ENCODE peak calls at places on chromosomes 1 and 21, in ten cellular contexts. One of them, this sample, is unnamed.

GRCh38 chr1:30611741-30612309 is 111.6 kb downstream of the MATN1 start:
- DNase-seq in activated T-helper 1 cell treated with anti-CD3 and anti-CD28 coated beads, Interleukin-2, amount 50 U/mL, for 16 hours: no peak
- DNase-seq in RKO: no peak
- DNase-seq in left kidney: peak; percentile 55
- DNase-seq in T-cell: no peak
- DNase-seq in stimulated activated CD4-positive, alpha-beta T cell treated with anti-CD3 and anti-CD28 coated beads, Interleukin-1b, Interleukin-23, amount 100 ng/mL, for 1 hour: no peak
- DNase-seq in HEK293T: no peak
- DNase-seq in stimulated activated naive CD8-positive, alpha-beta T cell treated with anti-CD3 and anti-CD28 coated beads, Interleukin-15, Interleukin-2, amounts not matched to agents 100 U/mL and 50 U/mL, for 24 hours: no peak
- DNase-seq in HS-5: no peak
- DNase-seq in GM12865: no peak
- DNase-seq in this sample: no peak

GRCh38 chr1:6408023-6408422 is 11.7 kb downstream of the HES2 start:
- DNase-seq in activated T-helper 1 cell treated with anti-CD3 and anti-CD28 coated beads, Interleukin-2, amount 50 U/mL, for 16 hours: no peak
- DNase-seq in RKO: peak; percentile 26
- DNase-seq in left kidney: no peak
- DNase-seq in T-cell: no peak
- DNase-seq in stimulated activated CD4-positive, alpha-beta T cell treated with anti-CD3 and anti-CD28 coated beads, Interleukin-1b, Interleukin-23, amount 100 ng/mL, for 1 hour: no peak
- DNase-seq in HEK293T: no peak
- DNase-seq in stimulated activated naive CD8-positive, alpha-beta T cell treated with anti-CD3 and anti-CD28 coated beads, Interleukin-15, Interleukin-2, amounts not matched to agents 100 U/mL and 50 U/mL, for 24 hours: no peak
- DNase-seq in HS-5: no peak
- DNase-seq in GM12865: no peak
- DNase-seq in this sample: no peak

GRCh38 chr1:6223617-6224016 is 12.1 kb downstream of the ICMT start:
- DNase-seq in activated T-helper 1 cell treated with anti-CD3 and anti-CD28 coated beads, Interleukin-2, amount 50 U/mL, for 16 hours: no peak
- DNase-seq in RKO: no peak
- DNase-seq in left kidney: no peak
- DNase-seq in T-cell: no peak
- DNase-seq in stimulated activated CD4-positive, alpha-beta T cell treated with anti-CD3 and anti-CD28 coated beads, Interleukin-1b, Interleukin-23, amount 100 ng/mL, for 1 hour: no peak
- DNase-seq in HEK293T: no peak
- DNase-seq in stimulated activated naive CD8-positive, alpha-beta T cell treated with anti-CD3 and anti-CD28 coated beads, Interleukin-15, Interleukin-2, amounts not matched to agents 100 U/mL and 50 U/mL, for 24 hours: no peak
- DNase-seq in HS-5: no peak
- DNase-seq in GM12865: no peak
- DNase-seq in this sample: no peak

GRCh38 chr1:213683529-213683928 is 304.2 kb upstream of the PROX1 start:
- DNase-seq in activated T-helper 1 cell treated with anti-CD3 and anti-CD28 coated beads, Interleukin-2, amount 50 U/mL, for 16 hours: no peak
- DNase-seq in RKO: no peak
- DNase-seq in left kidney: no peak
- DNase-seq in T-cell: no peak
- DNase-seq in stimulated activated CD4-positive, alpha-beta T cell treated with anti-CD3 and anti-CD28 coated beads, Interleukin-1b, Interleukin-23, amount 100 ng/mL, for 1 hour: no peak
- DNase-seq in HEK293T: no peak
- DNase-seq in stimulated activated naive CD8-positive, alpha-beta T cell treated with anti-CD3 and anti-CD28 coated beads, Interleukin-15, Interleukin-2, amounts not matched to agents 100 U/mL and 50 U/mL, for 24 hours: no peak
- DNase-seq in HS-5: no peak
- DNase-seq in GM12865: no peak
- DNase-seq in this sample: no peak

GRCh38 chr1:221908573-221908972 is 166.7 kb upstream of the DUSP10 start:
- DNase-seq in activated T-helper 1 cell treated with anti-CD3 and anti-CD28 coated beads, Interleukin-2, amount 50 U/mL, for 16 hours: no peak
- DNase-seq in RKO: no peak
- DNase-seq in left kidney: no peak
- DNase-seq in T-cell: no peak
- DNase-seq in stimulated activated CD4-positive, alpha-beta T cell treated with anti-CD3 and anti-CD28 coated beads, Interleukin-1b, Interleukin-23, amount 100 ng/mL, for 1 hour: no peak
- DNase-seq in HEK293T: no peak
- DNase-seq in stimulated activated naive CD8-positive, alpha-beta T cell treated with anti-CD3 and anti-CD28 coated beads, Interleukin-15, Interleukin-2, amounts not matched to agents 100 U/mL and 50 U/mL, for 24 hours: no peak
- DNase-seq in HS-5: no peak
- DNase-seq in GM12865: no peak
- DNase-seq in this sample: no peak

GRCh38 chr1:17629460-17629859 is 90.0 kb downstream of the ARHGEF10L start:
- DNase-seq in activated T-helper 1 cell treated with anti-CD3 and anti-CD28 coated beads, Interleukin-2, amount 50 U/mL, for 16 hours: no peak
- DNase-seq in RKO: no peak
- DNase-seq in left kidney: no peak
- DNase-seq in T-cell: no peak
- DNase-seq in stimulated activated CD4-positive, alpha-beta T cell treated with anti-CD3 and anti-CD28 coated beads, Interleukin-1b, Interleukin-23, amount 100 ng/mL, for 1 hour: no peak
- DNase-seq in HEK293T: peak; percentile 51
- DNase-seq in stimulated activated naive CD8-positive, alpha-beta T cell treated with anti-CD3 and anti-CD28 coated beads, Interleukin-15, Interleukin-2, amounts not matched to agents 100 U/mL and 50 U/mL, for 24 hours: no peak
- DNase-seq in HS-5: no peak
- DNase-seq in GM12865: no peak
- DNase-seq in this sample: no peak

GRCh38 chr21:39087238-39087975 is 95.8 kb downstream of the PSMG1 start:
- DNase-seq in activated T-helper 1 cell treated with anti-CD3 and anti-CD28 coated beads, Interleukin-2, amount 50 U/mL, for 16 hours: no peak
- DNase-seq in RKO: no peak
- DNase-seq in left kidney: peak; percentile 47
- DNase-seq in T-cell: no peak
- DNase-seq in stimulated activated CD4-positive, alpha-beta T cell treated with anti-CD3 and anti-CD28 coated beads, Interleukin-1b, Interleukin-23, amount 100 ng/mL, for 1 hour: no peak
- DNase-seq in HEK293T: no peak
- DNase-seq in stimulated activated naive CD8-positive, alpha-beta T cell treated with anti-CD3 and anti-CD28 coated beads, Interleukin-15, Interleukin-2, amounts not matched to agents 100 U/mL and 50 U/mL, for 24 hours: no peak
- DNase-seq in HS-5: no peak
- DNase-seq in GM12865: no peak
- DNase-seq in this sample: no peak

GRCh38 chr1:187759934-187760333 is 931.2 kb downstream of the PLA2G4A start:
- DNase-seq in activated T-helper 1 cell treated with anti-CD3 and anti-CD28 coated beads, Interleukin-2, amount 50 U/mL, for 16 hours: no peak
- DNase-seq in RKO: no peak
- DNase-seq in left kidney: no peak
- DNase-seq in T-cell: no peak
- DNase-seq in stimulated activated CD4-positive, alpha-beta T cell treated with anti-CD3 and anti-CD28 coated beads, Interleukin-1b, Interleukin-23, amount 100 ng/mL, for 1 hour: no peak
- DNase-seq in HEK293T: no peak
- DNase-seq in stimulated activated naive CD8-positive, alpha-beta T cell treated with anti-CD3 and anti-CD28 coated beads, Interleukin-15, Interleukin-2, amounts not matched to agents 100 U/mL and 50 U/mL, for 24 hours: no peak
- DNase-seq in HS-5: no peak
- DNase-seq in GM12865: no peak
- DNase-seq in this sample: no peak

GRCh38 chr1:196599324-196599723 is 8.9 kb downstream of the KCNT2 start:
- DNase-seq in activated T-helper 1 cell treated with anti-CD3 and anti-CD28 coated beads, Interleukin-2, amount 50 U/mL, for 16 hours: no peak
- DNase-seq in RKO: no peak
- DNase-seq in left kidney: no peak
- DNase-seq in T-cell: no peak
- DNase-seq in stimulated activated CD4-positive, alpha-beta T cell treated with anti-CD3 and anti-CD28 coated beads, Interleukin-1b, Interleukin-23, amount 100 ng/mL, for 1 hour: no peak
- DNase-seq in HEK293T: no peak
- DNase-seq in stimulated activated naive CD8-positive, alpha-beta T cell treated with anti-CD3 and anti-CD28 coated beads, Interleukin-15, Interleukin-2, amounts not matched to agents 100 U/mL and 50 U/mL, for 24 hours: no peak
- DNase-seq in HS-5: no peak
- DNase-seq in GM12865: no peak
- DNase-seq in this sample: no peak

GRCh38 chr1:243268751-243269460 is 13.1 kb downstream of the SDCCAG8 start:
- DNase-seq in activated T-helper 1 cell treated with anti-CD3 and anti-CD28 coated beads, Interleukin-2, amount 50 U/mL, for 16 hours: no peak
- DNase-seq in RKO: no peak
- DNase-seq in left kidney: no peak
- DNase-seq in T-cell: no peak
- DNase-seq in stimulated activated CD4-positive, alpha-beta T cell treated with anti-CD3 and anti-CD28 coated beads, Interleukin-1b, Interleukin-23, amount 100 ng/mL, for 1 hour: no peak
- DNase-seq in HEK293T: no peak
- DNase-seq in stimulated activated naive CD8-positive, alpha-beta T cell treated with anti-CD3 and anti-CD28 coated beads, Interleukin-15, Interleukin-2, amounts not matched to agents 100 U/mL and 50 U/mL, for 24 hours: no peak
- DNase-seq in HS-5: no peak
- DNase-seq in GM12865: no peak
- DNase-seq in this sample: no peak

GRCh38 chr21:45421071-45421845 is 16.3 kb downstream of the COL18A1 start:
- DNase-seq in activated T-helper 1 cell treated with anti-CD3 and anti-CD28 coated beads, Interleukin-2, amount 50 U/mL, for 16 hours: no peak
- DNase-seq in RKO: no peak
- DNase-seq in left kidney: peak; percentile 76
- DNase-seq in T-cell: no peak
- DNase-seq in stimulated activated CD4-positive, alpha-beta T cell treated with anti-CD3 and anti-CD28 coated beads, Interleukin-1b, Interleukin-23, amount 100 ng/mL, for 1 hour: no peak
- DNase-seq in HEK293T: no peak
- DNase-seq in stimulated activated naive CD8-positive, alpha-beta T cell treated with anti-CD3 and anti-CD28 coated beads, Interleukin-15, Interleukin-2, amounts not matched to agents 100 U/mL and 50 U/mL, for 24 hours: no peak
- DNase-seq in HS-5: no peak
- DNase-seq in GM12865: no peak
- DNase-seq in this sample: peak; percentile 78

GRCh38 chr1:51433972-51434510 is 85.0 kb downstream of the EPS15 start:
- DNase-seq in activated T-helper 1 cell treated with anti-CD3 and anti-CD28 coated beads, Interleukin-2, amount 50 U/mL, for 16 hours: no peak
- DNase-seq in RKO: no peak
- DNase-seq in left kidney: no peak
- DNase-seq in T-cell: no peak
- DNase-seq in stimulated activated CD4-positive, alpha-beta T cell treated with anti-CD3 and anti-CD28 coated beads, Interleukin-1b, Interleukin-23, amount 100 ng/mL, for 1 hour: no peak
- DNase-seq in HEK293T: no peak
- DNase-seq in stimulated activated naive CD8-positive, alpha-beta T cell treated with anti-CD3 and anti-CD28 coated beads, Interleukin-15, Interleukin-2, amounts not matched to agents 100 U/mL and 50 U/mL, for 24 hours: no peak
- DNase-seq in HS-5: no peak
- DNase-seq in GM12865: no peak
- DNase-seq in this sample: no peak

GRCh38 chr1:32965251-32965643 is 638 bp upstream of the RNF19B start:
- DNase-seq in activated T-helper 1 cell treated with anti-CD3 and anti-CD28 coated beads, Interleukin-2, amount 50 U/mL, for 16 hours: no peak
- DNase-seq in RKO: no peak
- DNase-seq in left kidney: peak; percentile 47
- DNase-seq in T-cell: no peak
- DNase-seq in stimulated activated CD4-positive, alpha-beta T cell treated with anti-CD3 and anti-CD28 coated beads, Interleukin-1b, Interleukin-23, amount 100 ng/mL, for 1 hour: no peak
- DNase-seq in HEK293T: no peak
- DNase-seq in stimulated activated naive CD8-positive, alpha-beta T cell treated with anti-CD3 and anti-CD28 coated beads, Interleukin-15, Interleukin-2, amounts not matched to agents 100 U/mL and 50 U/mL, for 24 hours: no peak
- DNase-seq in HS-5: no peak
- DNase-seq in GM12865: no peak
- DNase-seq in this sample: no peak

GRCh38 chr1:26959722-26960624 is at the start of gene KDF1:
- DNase-seq in activated T-helper 1 cell treated with anti-CD3 and anti-CD28 coated beads, Interleukin-2, amount 50 U/mL, for 16 hours: peak; percentile 34
- DNase-seq in RKO: no peak
- DNase-seq in left kidney: peak; percentile 85
- DNase-seq in T-cell: peak; percentile 73
- DNase-seq in stimulated activated CD4-positive, alpha-beta T cell treated with anti-CD3 and anti-CD28 coated beads, Interleukin-1b, Interleukin-23, amount 100 ng/mL, for 1 hour: peak; percentile 9
- DNase-seq in HEK293T: no peak
- DNase-seq in stimulated activated naive CD8-positive, alpha-beta T cell treated with anti-CD3 and anti-CD28 coated beads, Interleukin-15, Interleukin-2, amounts not matched to agents 100 U/mL and 50 U/mL, for 24 hours: peak; percentile 38
- DNase-seq in HS-5: no peak
- DNase-seq in GM12865: no peak
- DNase-seq in this sample: no peak

GRCh38 chr1:169105434-169106094 is 926 bp upstream of the ATP1B1 start:
- DNase-seq in activated T-helper 1 cell treated with anti-CD3 and anti-CD28 coated beads, Interleukin-2, amount 50 U/mL, for 16 hours: peak; percentile 22
- DNase-seq in RKO: peak; percentile 24
- DNase-seq in left kidney: peak; percentile 93
- DNase-seq in T-cell: peak; percentile 33
- DNase-seq in stimulated activated CD4-positive, alpha-beta T cell treated with anti-CD3 and anti-CD28 coated beads, Interleukin-1b, Interleukin-23, amount 100 ng/mL, for 1 hour: no peak
- DNase-seq in HEK293T: peak; percentile 60
- DNase-seq in stimulated activated naive CD8-positive, alpha-beta T cell treated with anti-CD3 and anti-CD28 coated beads, Interleukin-15, Interleukin-2, amounts not matched to agents 100 U/mL and 50 U/mL, for 24 hours: peak; percentile 34
- DNase-seq in HS-5: no peak
- DNase-seq in GM12865: peak; percentile 61
- DNase-seq in this sample: peak; percentile 85

GRCh38 chr1:227938276-227938675 is 9.5 kb downstream of the WNT9A start:
- DNase-seq in activated T-helper 1 cell treated with anti-CD3 and anti-CD28 coated beads, Interleukin-2, amount 50 U/mL, for 16 hours: no peak
- DNase-seq in RKO: no peak
- DNase-seq in left kidney: no peak
- DNase-seq in T-cell: no peak
- DNase-seq in stimulated activated CD4-positive, alpha-beta T cell treated with anti-CD3 and anti-CD28 coated beads, Interleukin-1b, Interleukin-23, amount 100 ng/mL, for 1 hour: no peak
- DNase-seq in HEK293T: no peak
- DNase-seq in stimulated activated naive CD8-positive, alpha-beta T cell treated with anti-CD3 and anti-CD28 coated beads, Interleukin-15, Interleukin-2, amounts not matched to agents 100 U/mL and 50 U/mL, for 24 hours: no peak
- DNase-seq in HS-5: no peak
- DNase-seq in GM12865: no peak
- DNase-seq in this sample: no peak

GRCh38 chr1:222416001-222416791 is 131.7 kb downstream of the HHIPL2 start:
- DNase-seq in activated T-helper 1 cell treated with anti-CD3 and anti-CD28 coated beads, Interleukin-2, amount 50 U/mL, for 16 hours: peak; percentile 3
- DNase-seq in RKO: no peak
- DNase-seq in left kidney: no peak
- DNase-seq in T-cell: no peak
- DNase-seq in stimulated activated CD4-positive, alpha-beta T cell treated with anti-CD3 and anti-CD28 coated beads, Interleukin-1b, Interleukin-23, amount 100 ng/mL, for 1 hour: no peak
- DNase-seq in HEK293T: no peak
- DNase-seq in stimulated activated naive CD8-positive, alpha-beta T cell treated with anti-CD3 and anti-CD28 coated beads, Interleukin-15, Interleukin-2, amounts not matched to agents 100 U/mL and 50 U/mL, for 24 hours: peak; percentile 59
- DNase-seq in HS-5: no peak
- DNase-seq in GM12865: no peak
- DNase-seq in this sample: no peak

GRCh38 chr21:33266784-33267135 is 593 bp downstream of the IL10RB start:
- DNase-seq in activated T-helper 1 cell treated with anti-CD3 and anti-CD28 coated beads, Interleukin-2, amount 50 U/mL, for 16 hours: no peak
- DNase-seq in RKO: peak; percentile 33
- DNase-seq in left kidney: no peak
- DNase-seq in T-cell: peak; percentile 41
- DNase-seq in stimulated activated CD4-positive, alpha-beta T cell treated with anti-CD3 and anti-CD28 coated beads, Interleukin-1b, Interleukin-23, amount 100 ng/mL, for 1 hour: no peak
- DNase-seq in HEK293T: no peak
- DNase-seq in stimulated activated naive CD8-positive, alpha-beta T cell treated with anti-CD3 and anti-CD28 coated beads, Interleukin-15, Interleukin-2, amounts not matched to agents 100 U/mL and 50 U/mL, for 24 hours: peak; percentile 51
- DNase-seq in HS-5: no peak
- DNase-seq in GM12865: peak; percentile 77
- DNase-seq in this sample: no peak